ENCODE peak calls at places on chromosomes 7 and 10, in nine cellular contexts. T, B, J, O, M, X, Y, Z and D are unnamed samples. For H3K4me1, the result is how much of the 10 kb centered on the place peaks cover.

GRCh38 chr10:126867567-126868365 is 37.5 kb upstream of the DOCK1 start:
- DNase-seq in T (peak), B (no peak), J (no peak), O (no peak), M (no peak), X (no peak), Y (no peak), Z (no peak), D (no peak)

GRCh38 chr10:5560844-5561703 is 36.3 kb downstream of the CALML3 start:
- DNase-seq in T (no peak), B (no peak), J (peak), O (no peak), M (no peak), X (no peak), Y (no peak), Z (no peak), D (peak)

GRCh38 chr7:83524286-83525075 is 124.5 kb downstream of the SEMA3E start:
- DNase-seq in T (no peak), B (no peak), J (no peak), O (peak), M (no peak), X (no peak), Y (no peak), Z (no peak), D (no peak)

GRCh38 chr10:22534849-22535604 is 179.4 kb downstream of the PIP4K2A start:
- DNase-seq in T (no peak), B (no peak), J (no peak), O (no peak), M (no peak), X (no peak), Y (no peak), Z (no peak), D (no peak)

GRCh38 chr10:43419997-43420368 is 11.0 kb upstream of the HNRNPF start:
- DNase-seq in T (no peak), B (no peak), J (no peak), O (no peak), M (no peak), X (no peak), Y (no peak), Z (no peak), D (no peak)

GRCh38 chr10:11875499-11876281 is 52.5 kb downstream of the PROSER2 start:
- DNase-seq in T (no peak), B (peak), J (no peak), O (peak), M (peak), X (no peak), Y (no peak), Z (peak), D (peak)

GRCh38 chr7:130882396-130882795 is 148.4 kb upstream of the KLF14 start:
- DNase-seq in T (no peak), B (no peak), J (no peak), O (no peak), M (no peak), X (no peak), Y (no peak), Z (no peak), D (no peak)

GRCh38 chr10:43255644-43256431 is 11.0 kb downstream of the RASGEF1A start:
- DNase-seq in T (peak), B (peak), J (peak), O (no peak), M (no peak), X (peak), Y (peak), Z (peak), D (peak)

GRCh38 chr7:116500071-116500853 is 724 bp downstream of the CAV2 start:
- DNase-seq in T (peak), B (no peak), J (peak), O (peak), M (peak), X (no peak), Y (peak), Z (peak), D (peak)

GRCh38 chr10:94747838-94748237 is 14.6 kb upstream of the CYP2C19 start:
- DNase-seq in T (no peak), B (no peak), J (no peak), O (no peak), M (no peak), X (no peak), Y (no peak), Z (no peak), D (no peak)

GRCh38 chr10:28077889-28078288 is 79.0 kb upstream of the ODAD2 start:
- DNase-seq in T (no peak), B (no peak), J (no peak), O (peak), M (no peak), X (no peak), Y (no peak), Z (no peak), D (no peak)

GRCh38 chr7:24700446-24701044 is 56.7 kb downstream of the GSDME start:
- DNase-seq in T (no peak), B (no peak), J (no peak), O (peak), M (no peak), X (no peak), Y (no peak), Z (peak), D (no peak)

GRCh38 chr7:106239406-106239805 is 45.4 kb downstream of the NAMPT start:
- DNase-seq in T (no peak), B (no peak), J (no peak), O (no peak), M (no peak), X (no peak), Y (no peak), Z (no peak), D (no peak)

GRCh38 chr7:51593638-51594037 is 277.0 kb upstream of the COBL start:
- DNase-seq in T (no peak), B (no peak), J (no peak), O (no peak), M (no peak), X (no peak), Y (no peak), Z (no peak), D (no peak)

GRCh38 chr7:102140952-102141370 is 145.7 kb upstream of the SH2B2 start:
- DNase-seq in T (no peak), B (no peak), J (no peak), O (no peak), M (no peak), X (no peak), Y (no peak), Z (no peak), D (no peak)

GRCh38 chr7:41148521-41148951 is 554.4 kb downstream of the INHBA start:
- DNase-seq in T (no peak), B (no peak), J (no peak), O (peak), M (no peak), X (no peak), Y (no peak), Z (no peak), D (no peak)

GRCh38 chr7:117401293-117402002 is 25.8 kb downstream of the ASZ1 start:
- DNase-seq in T (no peak), B (peak), J (no peak), O (peak), M (no peak), X (no peak), Y (no peak), Z (peak), D (no peak)

DNA sequence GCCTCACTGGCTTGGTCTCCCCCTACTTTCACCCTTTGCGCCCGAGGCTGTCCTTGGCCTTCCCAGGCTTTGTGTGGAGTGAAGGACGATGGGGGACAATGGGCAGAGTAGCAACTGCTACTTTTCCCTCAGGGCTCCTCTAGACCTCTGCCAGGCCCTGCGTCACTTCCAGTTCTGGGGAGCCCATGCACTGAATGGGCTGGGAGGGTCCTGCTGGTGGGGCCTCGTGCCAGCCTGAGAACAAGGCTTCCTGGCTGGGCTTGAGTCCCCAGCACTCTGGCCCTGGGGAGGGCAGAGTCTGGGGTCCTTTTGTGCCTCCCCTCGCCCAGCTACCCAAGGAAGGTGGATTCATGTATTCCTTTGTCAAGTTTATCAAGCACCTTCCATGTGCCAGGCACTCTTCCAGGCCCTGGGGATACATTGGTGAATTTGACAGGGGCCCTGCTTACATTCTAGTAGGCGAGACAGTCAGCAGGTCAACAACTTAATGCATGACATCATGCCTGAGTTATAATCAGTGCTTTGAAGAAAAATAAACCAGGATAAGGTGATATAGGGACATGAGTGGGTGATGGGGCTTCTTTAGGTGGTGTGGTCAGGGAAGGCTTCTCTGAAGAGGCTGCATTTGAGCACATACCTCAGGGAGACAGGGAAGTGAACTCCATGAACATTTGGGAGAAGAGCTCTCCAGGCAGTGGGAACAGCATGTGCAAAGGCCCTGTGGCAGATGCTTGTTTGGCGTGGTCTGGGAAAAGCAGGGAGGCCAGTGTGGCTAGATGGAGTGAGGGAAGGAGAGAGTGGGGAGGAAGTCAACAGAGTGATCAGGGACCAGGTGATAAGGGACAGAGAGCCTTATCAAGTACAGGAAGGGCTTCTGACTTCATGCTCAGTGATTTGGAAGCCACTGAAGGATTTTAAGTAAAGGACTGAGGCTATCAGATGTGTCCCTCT is 14.1 kb downstream of the ZMIZ1 start:
- DNase-seq in T (no peak), B (no peak), J (no peak), O (no peak), M (no peak), X (no peak), Y (no peak), Z (no peak), D (no peak)
- H3K4me1 ChIP-seq in T (under half), B (half or more), J (under half), O (half or more), M (under half), X (half or more), Y (under half), Z (under half), D (half or more)

GRCh38 chr10:24811906-24812305 is 88.2 kb upstream of the ARHGAP21 start:
- DNase-seq in T (no peak), B (no peak), J (peak), O (no peak), M (no peak), X (no peak), Y (no peak), Z (peak), D (no peak)

GRCh38 chr10:24802378-24802777 is 78.7 kb upstream of the ARHGAP21 start:
- DNase-seq in T (no peak), B (no peak), J (no peak), O (no peak), M (no peak), X (no peak), Y (no peak), Z (no peak), D (no peak)

GRCh38 chr10:24806262-24806661 is 82.6 kb upstream of the ARHGAP21 start:
- DNase-seq in T (no peak), B (no peak), J (no peak), O (no peak), M (no peak), X (no peak), Y (no peak), Z (no peak), D (no peak)
- H3K4me1 ChIP-seq in T (under half), B (under half), J (under half), O (under half), M (under half), X (under half), Y (under half), Z (under half), D (under half)

DNA sequence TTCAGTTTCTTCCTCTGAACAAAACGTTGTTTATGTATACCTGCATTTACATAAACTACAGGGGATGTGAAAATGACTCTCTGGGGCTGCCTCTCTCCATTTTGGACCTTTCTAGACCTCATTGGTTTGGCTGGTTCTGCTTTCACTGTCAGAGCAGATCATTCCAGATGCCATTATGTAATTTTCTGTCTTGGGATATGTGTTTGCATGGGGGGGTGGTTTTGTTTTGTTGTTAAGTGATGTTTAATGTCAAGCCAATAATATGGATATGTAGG is 172.4 kb downstream of the LRRC4 start:
- DNase-seq in T (no peak), B (no peak), J (no peak), O (no peak), M (no peak), X (no peak), Y (no peak), Z (no peak), D (no peak)
- H3K4me1 ChIP-seq in T (under half), B (under half), J (under half), O (under half), M (under half), X (under half), Y (under half), Z (under half), D (under half)

GRCh38 chr10:110782616-110783015 is 89.1 kb upstream of the PDCD4 start:
- DNase-seq in T (no peak), B (no peak), J (no peak), O (no peak), M (no peak), X (no peak), Y (no peak), Z (no peak), D (no peak)
- H3K4me1 ChIP-seq in T (under half), B (under half), J (under half), O (under half), M (under half), X (under half), Y (under half), Z (under half), D (under half)

DNA sequence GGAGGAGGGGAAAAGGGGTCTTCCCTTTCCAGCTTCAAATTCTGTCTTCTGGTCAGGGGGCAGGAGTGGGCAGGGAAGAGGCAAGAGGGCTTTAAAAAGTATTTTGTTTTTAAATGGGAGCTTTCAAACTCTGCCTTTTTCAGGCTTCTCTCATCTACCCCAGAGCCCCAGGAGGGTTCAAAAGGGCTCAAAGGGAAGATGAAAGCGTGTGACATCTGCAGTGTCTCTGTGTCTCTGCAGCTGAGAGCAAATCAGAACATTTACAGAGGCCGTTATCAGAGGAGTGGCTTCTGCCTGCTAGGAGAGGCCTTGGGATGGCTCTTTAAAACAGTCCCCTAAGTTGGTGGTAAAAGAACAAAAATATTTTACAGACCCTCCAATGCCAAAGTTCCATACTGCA is 30.3 kb downstream of the TRIM8 start:
- DNase-seq in T (no peak), B (no peak), J (no peak), O (no peak), M (no peak), X (no peak), Y (no peak), Z (peak), D (no peak)
- H3K4me1 ChIP-seq in T (under half), B (under half), J (under half), O (under half), M (under half), X (half or more), Y (under half), Z (half or more), D (half or more)